ENCODE peak calls at places on chromosomes 11 and 22, in seven cellular contexts. P is SK-N-SH, M is K562, D is HCT116, V is H1, L is HepG2, I is GM12878. K is an unnamed sample.

GRCh38 chr11:117970400-117971024 is 15.7 kb upstream of the IL10RA start:
- DNase-seq in P (no peak), M (no peak), D (no peak), V (no peak), L (no peak), I (no peak), K (no peak)

GRCh38 chr11:75350743-75351540 is 519 bp downstream of the ARRB1 start:
- DNase-seq in P (peak; percentile 67), M (peak; percentile 61), D (no peak), V (no peak), L (no peak), I (no peak), K (peak; percentile 78)

GRCh38 chr11:116828632-116829524 is 829 bp upstream of the APOC3 start:
- DNase-seq in P (peak; percentile 76), M (peak; percentile 49), D (no peak), V (no peak), L (peak; percentile 90), I (no peak), K (no peak)

GRCh38 chr22:40560551-40560950 is 76.0 kb downstream of the MRTFA start:
- DNase-seq in P (no peak), M (peak; percentile 68), D (no peak), V (no peak), L (no peak), I (no peak), K (no peak)

GRCh38 chr11:65589444-65590239 is 6.0 kb downstream of the KCNK7 start:
- DNase-seq in P (no peak), M (peak; percentile 74), D (no peak), V (no peak), L (no peak), I (no peak), K (no peak)

GRCh38 chr11:65642014-65642671 is 4.2 kb downstream of the SIPA1 start:
- DNase-seq in P (no peak), M (peak; percentile 61), D (no peak), V (no peak), L (no peak), I (no peak), K (peak; percentile 22)

GRCh38 chr11:112241486-112241885 is 15.3 kb downstream of the PTS start:
- DNase-seq in P (no peak), M (no peak), D (no peak), V (no peak), L (peak; percentile 76), I (no peak), K (no peak)

GRCh38 chr11:44868455-44869421 is 81.9 kb downstream of the TP53I11 start:
- DNase-seq in P (no peak), M (no peak), D (no peak), V (no peak), L (no peak), I (no peak), K (no peak)

GRCh38 chr11:67420147-67420645 is 4.7 kb downstream of the CARNS1 start:
- DNase-seq in P (no peak), M (peak; percentile 33), D (no peak), V (no peak), L (no peak), I (no peak), K (no peak)

GRCh38 chr11:16806791-16807190 is 68.3 kb downstream of the C11orf58 start:
- DNase-seq in P (no peak), M (no peak), D (no peak), V (no peak), L (no peak), I (no peak), K (no peak)

GRCh38 chr11:12961615-12962014 is 47.5 kb upstream of the RASSF10 start:
- DNase-seq in P (peak; percentile 22), M (no peak), D (no peak), V (no peak), L (no peak), I (no peak), K (no peak)

GRCh38 chr11:12963789-12964536 is 45.2 kb upstream of the RASSF10 start:
- DNase-seq in P (peak; percentile 88), M (peak; percentile 89), D (peak; percentile 59), V (peak; percentile 49), L (peak; percentile 60), I (peak; percentile 7), K (peak; percentile 70)

GRCh38 chr11:12962306-12962705 is 46.8 kb upstream of the RASSF10 start:
- DNase-seq in P (no peak), M (no peak), D (no peak), V (no peak), L (no peak), I (no peak), K (no peak)

GRCh38 chr11:12963051-12963450 is 46.1 kb upstream of the RASSF10 start:
- DNase-seq in P (no peak), M (no peak), D (no peak), V (no peak), L (no peak), I (no peak), K (no peak)

DNA sequence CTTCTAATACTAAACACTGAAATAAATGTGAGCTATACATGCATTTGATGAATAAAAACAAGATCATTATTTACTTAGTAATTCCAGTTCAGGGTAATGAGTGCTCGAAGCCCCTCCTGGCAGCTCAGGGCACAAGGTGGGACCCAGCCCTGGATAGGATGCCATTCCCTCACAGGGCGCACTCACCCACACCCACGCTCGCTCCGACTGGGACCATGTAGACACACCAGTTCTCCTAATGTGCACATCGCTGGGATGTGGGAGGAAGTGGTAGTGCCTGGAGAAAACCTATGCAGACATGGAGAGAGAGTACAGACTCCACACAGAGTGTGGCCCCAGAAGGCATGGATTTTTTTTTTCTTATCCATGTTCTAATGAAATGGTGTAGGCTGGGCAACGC is 44.5 kb upstream of the RASSF10 start:
- DNase-seq in P (no peak), M (no peak), D (no peak), V (no peak), L (no peak), I (no peak), K (no peak)
- TF ChIP-seq JUND in P (no peak), M (no peak), D (no peak), V (no peak), L (no peak), I (no peak), K (no peak)

GRCh38 chr22:19396561-19396933 is 35.0 kb downstream of the HIRA start:
- DNase-seq in P (no peak), M (no peak), D (no peak), V (no peak), L (no peak), I (no peak), K (no peak)
- TF ChIP-seq JUND in P (no peak), M (no peak), D (no peak), V (no peak), L (no peak), I (no peak), K (no peak)

GRCh38 chr11:96141649-96142048 is 201.3 kb downstream of the MAML2 start:
- DNase-seq in P (no peak), M (no peak), D (no peak), V (no peak), L (no peak), I (no peak), K (no peak)
- TF ChIP-seq JUND in P (no peak), M (no peak), D (no peak), V (no peak), L (no peak), I (no peak), K (no peak)

GRCh38 chr22:24686280-24686679 is 83.3 kb downstream of the GGT1 start:
- DNase-seq in P (no peak), M (no peak), D (no peak), V (no peak), L (no peak), I (no peak), K (no peak)

GRCh38 chr22:24681236-24681635 is 78.2 kb downstream of the GGT1 start:
- DNase-seq in P (no peak), M (no peak), D (no peak), V (no peak), L (no peak), I (no peak), K (no peak)

GRCh38 chr22:24685804-24686203 is 82.8 kb downstream of the GGT1 start:
- DNase-seq in P (peak; percentile 65), M (no peak), D (no peak), V (no peak), L (no peak), I (no peak), K (no peak)

GRCh38 chr22:24688294-24688693 is 85.3 kb downstream of the GGT1 start:
- DNase-seq in P (no peak), M (no peak), D (no peak), V (no peak), L (no peak), I (no peak), K (no peak)

GRCh38 chr22:24683671-24684070 is 80.7 kb downstream of the GGT1 start:
- DNase-seq in P (no peak), M (no peak), D (no peak), V (no peak), L (no peak), I (no peak), K (no peak)
- TF ChIP-seq JUND in P (no peak), M (no peak), D (no peak), V (no peak), L (no peak), I (no peak), K (no peak)

DNA sequence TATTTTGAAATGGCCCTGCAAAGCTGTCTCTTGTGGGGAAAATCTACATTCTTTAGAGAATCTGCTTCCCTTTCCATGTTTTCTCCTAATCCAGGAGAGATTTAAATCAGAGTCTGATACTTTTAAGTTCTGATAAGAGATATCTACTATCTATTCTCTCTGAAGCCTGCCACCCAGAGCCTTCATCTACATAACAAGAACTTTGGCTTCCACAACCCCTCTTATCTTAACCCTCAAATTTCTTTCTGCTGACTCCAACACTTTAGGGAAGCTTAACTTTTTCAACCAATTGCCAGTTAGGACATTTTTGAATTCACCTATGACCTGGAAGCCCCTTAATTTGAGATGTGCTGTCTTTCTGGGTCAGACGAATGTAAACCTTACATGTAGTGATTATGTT is 965.2 kb downstream of the TBC1D22A start:
- DNase-seq in P (no peak), M (no peak), D (no peak), V (no peak), L (no peak), I (no peak), K (no peak)
- TF ChIP-seq JUND in P (no peak), M (no peak), D (no peak), V (no peak), L (no peak), I (no peak), K (no peak)